ENCODE peak calls at places on chromosomes 16 and 17, in four cellular contexts. A is IMR-90, J is mesenchymal stem cell, B is mesendoderm. M is an unnamed sample.

GRCh38 chr17:33017366-33017765 is 25.7 kb downstream of the SPACA3 start:
- DNase-seq in A (no peak), B (no peak), J (no peak), M (no peak)

GRCh38 chr17:30920683-30921543 is 832 bp upstream of the ADAP2 start:
- DNase-seq in J (peak), A (peak), B (no peak), M (no peak)

GRCh38 chr17:77476006-77476405 is 335.2 kb downstream of the SEC14L1 start:
- DNase-seq in J (no peak), A (no peak), B (no peak), M (no peak)

GRCh38 chr16:20181949-20182348 is 108.3 kb upstream of the GPR139 start:
- DNase-seq in B (no peak), A (no peak), J (no peak), M (no peak)

GRCh38 chr16:57544129-57544653 is 1.7 kb downstream of the ADGRG5 start:
- DNase-seq in J (no peak), A (no peak), B (no peak), M (peak)

GRCh38 chr17:80261159-80261894 is 675 bp downstream of the RNF213 start:
- DNase-seq in A (peak), B (peak), J (peak), M (peak)

GRCh38 chr16:87956169-87956770 is 5.0 kb downstream of the BANP start:
- DNase-seq in B (peak), J (peak), A (peak), M (no peak)

GRCh38 chr16:66845080-66845410 is 831 bp downstream of the CA7 start:
- DNase-seq in A (no peak), B (no peak), J (no peak), M (no peak)

GRCh38 chr16:12729448-12729847 is 74.2 kb downstream of the CPPED1 start:
- DNase-seq in J (no peak), A (peak), B (no peak), M (no peak)

GRCh38 chr17:49361129-49361901 is 735 bp downstream of the ZNF652 start:
- DNase-seq in J (peak), A (no peak), B (peak), M (peak)

GRCh38 chr17:83091257-83092141 is 12.1 kb downstream of the METRNL start:
- DNase-seq in B (no peak), J (no peak), A (no peak), M (no peak)

GRCh38 chr17:35750526-35751395 is 2.3 kb downstream of the GAS2L2 start:
- DNase-seq in J (no peak), B (no peak), A (no peak), M (no peak)

GRCh38 chr16:85202631-85203461 is 90.6 kb upstream of the CIBAR2 start:
- DNase-seq in J (peak), B (peak), A (peak), M (peak)

GRCh38 chr16:55568151-55568693 is 1.7 kb downstream of the CAPNS2 start:
- DNase-seq in B (no peak), A (no peak), J (no peak), M (no peak)

DNA sequence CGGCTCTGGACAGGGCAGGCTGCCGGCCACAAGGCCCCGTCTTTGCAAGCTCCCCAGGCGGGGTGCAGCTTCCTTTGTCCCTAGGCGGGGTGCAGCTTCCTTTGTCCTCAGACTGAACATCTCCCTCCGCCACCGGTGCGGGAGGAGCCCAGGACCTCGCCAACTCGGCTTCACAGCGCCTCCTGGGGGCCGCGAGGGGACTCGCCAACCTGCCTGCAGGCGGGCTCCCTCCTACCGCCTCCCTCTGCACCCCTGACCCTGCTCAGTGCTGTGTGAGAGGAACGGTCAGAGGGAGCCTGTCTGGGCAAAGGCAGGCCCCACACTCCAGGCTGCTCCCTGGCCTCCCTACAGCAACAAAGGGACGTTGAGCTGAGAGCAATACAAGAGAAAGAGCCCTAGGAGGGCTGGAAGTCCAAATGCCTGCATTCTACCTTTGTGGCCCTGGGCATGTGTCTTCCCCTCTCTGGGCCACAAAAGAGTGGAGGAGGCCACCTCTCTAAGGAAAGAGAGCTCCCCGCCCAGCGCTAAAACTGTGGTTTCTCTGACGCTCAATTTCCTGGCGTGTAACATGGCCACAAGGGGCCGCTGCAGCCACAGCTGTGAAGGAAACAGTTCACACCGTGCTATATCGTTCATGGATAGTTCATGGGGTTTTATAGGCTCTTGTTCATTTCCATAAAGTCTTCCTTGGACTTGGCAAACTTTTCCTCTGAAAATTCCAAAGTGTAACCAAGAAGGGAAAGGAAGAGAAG is 20.9 kb upstream of the KRT19 start:
- DNase-seq in B (peak), A (peak), J (peak), M (peak)
- H2AK5ac ChIP-seq in B (no peak), A (peak), J (peak), M (no peak)

GRCh38 chr17:8359769-8360168 is 16.7 kb downstream of the KRABD2 start:
- DNase-seq in A (peak), J (peak), B (peak), M (no peak)
- H2AK5ac ChIP-seq in A (no peak), J (peak), B (peak), M (no peak)

GRCh38 chr17:41734139-41734948 is at the start of gene HAP1:
- DNase-seq in J (peak), A (peak), B (peak), M (peak)
- H2AK5ac ChIP-seq in J (no peak), A (no peak), B (no peak), M (no peak)

GRCh38 chr17:47872651-47873161 is 21.7 kb upstream of the SP6 start:
- DNase-seq in A (peak), B (peak), J (no peak), M (peak)
- H2AK5ac ChIP-seq in A (no peak), B (no peak), J (no peak), M (no peak)

GRCh38 chr17:27079660-27080059 is 214.3 kb upstream of the WSB1 start:
- DNase-seq in J (no peak), A (no peak), B (no peak), M (no peak)

GRCh38 chr17:27083408-27084185 is 210.3 kb upstream of the WSB1 start:
- DNase-seq in B (no peak), J (no peak), A (no peak), M (no peak)

GRCh38 chr17:27081002-27081638 is 212.8 kb upstream of the WSB1 start:
- DNase-seq in A (no peak), J (no peak), B (no peak), M (no peak)

GRCh38 chr17:27082775-27083154 is 211.1 kb upstream of the WSB1 start:
- DNase-seq in B (no peak), A (no peak), J (no peak), M (no peak)

DNA sequence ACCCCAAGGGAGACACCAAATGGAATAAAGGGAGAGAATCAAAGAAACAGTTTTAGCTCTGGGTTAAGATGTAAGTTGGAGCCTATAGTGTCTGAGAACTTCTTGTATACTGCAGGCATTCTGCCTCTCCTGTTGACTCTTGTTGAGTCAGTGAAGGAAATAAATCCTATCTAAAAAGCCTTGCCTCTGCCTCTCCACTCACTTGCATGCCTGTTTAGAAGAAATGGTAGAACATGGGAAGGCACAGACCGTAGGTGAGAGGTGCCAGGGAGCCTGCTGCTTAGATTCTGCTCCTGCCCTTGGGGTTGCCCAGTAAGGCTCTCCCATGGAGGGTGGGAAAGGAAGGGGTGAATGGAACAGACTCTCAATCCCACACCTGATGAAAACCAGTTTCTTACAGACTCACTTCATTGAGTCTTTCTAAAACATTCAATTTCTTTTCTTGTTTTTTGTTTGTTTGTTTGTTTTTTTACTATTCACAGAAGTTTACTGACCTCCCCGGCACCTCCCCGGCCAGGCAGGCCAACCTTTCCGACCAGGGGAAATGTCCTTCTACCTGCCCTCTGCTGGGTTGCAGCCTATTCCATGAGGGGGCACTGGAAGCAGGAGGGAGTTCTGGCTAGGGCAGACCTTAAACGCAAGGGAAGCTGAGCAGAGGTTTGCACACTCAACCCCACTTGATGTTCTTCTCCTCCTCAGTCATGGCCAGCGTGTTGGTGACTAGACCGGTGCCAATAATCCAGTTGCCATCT is 211.7 kb upstream of the WSB1 start:
- DNase-seq in B (no peak), A (no peak), J (no peak), M (no peak)
- H2AK5ac ChIP-seq in B (no peak), A (no peak), J (no peak), M (no peak)

DNA sequence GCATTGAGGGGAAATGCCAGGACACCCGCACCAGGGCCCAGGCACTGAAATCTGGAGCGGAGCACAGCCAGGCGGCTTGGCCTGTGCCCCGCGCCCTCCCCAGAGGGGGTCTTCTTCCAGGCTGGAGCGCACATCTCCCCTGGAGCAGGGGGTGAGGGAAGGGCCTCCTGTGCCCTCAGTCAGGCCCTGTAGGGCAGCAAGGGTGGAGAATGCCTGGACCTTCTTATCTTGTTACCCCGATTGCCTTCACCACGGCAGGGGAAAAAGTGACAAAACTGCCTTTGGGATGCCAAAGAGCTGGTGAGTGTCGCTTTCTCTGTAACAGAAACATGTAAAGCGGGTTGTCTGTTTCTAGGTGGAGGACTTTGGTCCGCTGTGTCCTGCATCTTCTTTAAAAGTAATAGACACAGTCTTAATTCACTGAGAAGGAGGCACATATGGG is 48.3 kb upstream of the BAHCC1 start:
- DNase-seq in B (no peak), J (no peak), A (no peak), M (peak)
- H2AK5ac ChIP-seq in B (no peak), J (no peak), A (peak), M (no peak)

DNA sequence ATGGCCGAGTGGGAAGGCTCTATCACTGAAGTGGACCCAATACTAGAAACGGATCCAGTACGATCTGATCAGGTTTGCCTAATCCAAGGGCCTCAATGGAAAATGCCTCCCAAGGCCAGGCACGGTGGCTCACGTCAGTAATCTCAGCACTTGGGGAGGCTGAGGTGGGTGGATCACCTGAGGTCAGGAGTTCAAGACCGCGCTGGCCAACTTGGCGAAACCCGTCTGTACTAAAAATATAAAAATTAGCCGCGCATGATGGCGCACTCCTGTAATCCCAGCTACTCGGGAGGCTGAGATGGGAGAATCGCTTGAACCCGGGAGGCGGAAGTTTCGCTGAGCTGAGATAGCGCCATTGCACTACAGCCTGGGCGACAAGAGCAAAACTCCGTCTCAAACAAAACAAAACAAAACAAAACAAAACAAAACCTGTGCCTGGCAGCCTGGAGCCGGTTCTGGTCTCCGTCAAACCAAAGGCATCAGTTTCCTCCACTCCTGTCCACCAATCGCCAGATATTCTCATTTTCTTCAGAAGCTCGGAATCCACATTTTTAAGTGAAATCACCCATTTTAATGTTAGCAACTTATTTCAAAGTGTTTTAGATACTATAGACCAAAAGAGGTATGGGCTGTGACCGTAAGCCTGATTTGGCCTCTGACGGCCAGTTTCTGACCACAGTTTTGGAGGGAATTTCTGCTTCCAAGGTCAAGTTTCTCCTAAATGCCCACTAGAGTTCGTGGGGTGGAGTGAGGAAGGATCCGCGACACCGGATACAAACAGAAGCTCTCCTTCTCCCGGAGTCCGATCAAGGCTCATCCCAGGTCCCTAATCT is 664 bp downstream of the NQO1 start:
- DNase-seq in J (no peak), B (no peak), A (no peak), M (peak)
- H2AK5ac ChIP-seq in J (no peak), B (no peak), A (peak), M (no peak)